ENCODE peak calls at places on chromosome 22, in eight cellular contexts. S, J, Y, W, N, L, O and G are unnamed samples.

GRCh38 chr22:17890245-17890671 is 116.0 kb upstream of the BID start:
- DNase-seq in S (no peak), J (no peak), Y (no peak), W (no peak), N (no peak), L (no peak), O (no peak), G (no peak)

GRCh38 chr22:23692598-23693291 is 1.9 kb downstream of the RGL4 start:
- DNase-seq in S (no peak), J (no peak), Y (no peak), W (no peak), N (no peak), L (peak), O (no peak), G (no peak)

GRCh38 chr22:42959472-42960145 is 55.3 kb downstream of the PACSIN2 start:
- DNase-seq in S (no peak), J (no peak), Y (peak), W (peak), N (peak), L (peak), O (peak), G (peak)

GRCh38 chr22:27372969-27373670 is 428.4 kb downstream of the MN1 start:
- DNase-seq in S (no peak), J (no peak), Y (no peak), W (peak), N (peak), L (no peak), O (peak), G (no peak)

GRCh38 chr22:45541580-45541979 is 38.9 kb downstream of the FBLN1 start:
- DNase-seq in S (no peak), J (no peak), Y (no peak), W (no peak), N (no peak), L (no peak), O (no peak), G (no peak)

GRCh38 chr22:23031795-23032194 is 38.5 kb upstream of the GNAZ start:
- DNase-seq in S (no peak), J (no peak), Y (no peak), W (no peak), N (no peak), L (no peak), O (no peak), G (no peak)

GRCh38 chr22:23720855-23721254 is 30.0 kb downstream of the RGL4 start:
- DNase-seq in S (no peak), J (no peak), Y (no peak), W (no peak), N (no peak), L (no peak), O (no peak), G (no peak)

GRCh38 chr22:17980638-17981051 is 43.7 kb downstream of the MICAL3 start:
- DNase-seq in S (no peak), J (no peak), Y (peak), W (no peak), N (peak), L (no peak), O (no peak), G (no peak)

GRCh38 chr22:34776827-34777226 is 289.1 kb upstream of the ISX start:
- DNase-seq in S (no peak), J (no peak), Y (no peak), W (no peak), N (no peak), L (no peak), O (peak), G (no peak)

GRCh38 chr22:36901411-36902142 is 11.9 kb upstream of the CSF2RB start:
- DNase-seq in S (no peak), J (no peak), Y (no peak), W (no peak), N (no peak), L (no peak), O (no peak), G (no peak)

GRCh38 chr22:44402196-44403111 is 89.7 kb upstream of the SHISAL1 start:
- DNase-seq in S (no peak), J (peak), Y (peak), W (no peak), N (peak), L (peak), O (no peak), G (peak)

GRCh38 chr22:24051568-24051967 is 40.5 kb downstream of the CABIN1 start:
- DNase-seq in S (no peak), J (no peak), Y (no peak), W (no peak), N (no peak), L (no peak), O (no peak), G (no peak)

GRCh38 chr22:26894362-26894761 is 237.0 kb downstream of the MIAT start:
- DNase-seq in S (no peak), J (no peak), Y (no peak), W (no peak), N (no peak), L (no peak), O (peak), G (no peak)

GRCh38 chr22:37313376-37314314 is 31.3 kb downstream of the CYTH4 start:
- DNase-seq in S (no peak), J (no peak), Y (no peak), W (no peak), N (no peak), L (no peak), O (no peak), G (peak)

GRCh38 chr22:30491381-30491780 is 14.1 kb downstream of the SEC14L4 start:
- DNase-seq in S (no peak), J (no peak), Y (no peak), W (no peak), N (no peak), L (no peak), O (no peak), G (no peak)

GRCh38 chr22:34814260-34814659 is 251.7 kb upstream of the ISX start:
- DNase-seq in S (no peak), J (no peak), Y (no peak), W (no peak), N (no peak), L (no peak), O (peak), G (no peak)

GRCh38 chr22:50705851-50706351 is 32.1 kb upstream of the ACR start:
- DNase-seq in S (no peak), J (peak), Y (peak), W (peak), N (no peak), L (peak), O (no peak), G (peak)

GRCh38 chr22:43878079-43878795 is 13.6 kb downstream of the PNPLA5 start:
- DNase-seq in S (no peak), J (peak), Y (no peak), W (no peak), N (peak), L (no peak), O (no peak), G (peak)

GRCh38 chr22:31680764-31681624 is 19.0 kb upstream of the PISD start:
- DNase-seq in S (no peak), J (no peak), Y (peak), W (no peak), N (no peak), L (no peak), O (peak), G (no peak)

GRCh38 chr22:20862540-20862939 is 3.7 kb downstream of the SNAP29 start:
- DNase-seq in S (no peak), J (no peak), Y (no peak), W (no peak), N (no peak), L (no peak), O (no peak), G (no peak)

GRCh38 chr22:20807315-20807752 is 33.4 kb downstream of the SERPIND1 start:
- DNase-seq in S (peak), J (peak), Y (no peak), W (no peak), N (no peak), L (peak), O (peak), G (no peak)

GRCh38 chr22:28179392-28179791 is 260.3 kb upstream of the PITPNB start:
- DNase-seq in S (no peak), J (no peak), Y (no peak), W (no peak), N (no peak), L (no peak), O (no peak), G (no peak)

GRCh38 chr22:28142361-28142801 is 223.3 kb upstream of the PITPNB start:
- DNase-seq in S (no peak), J (no peak), Y (no peak), W (no peak), N (no peak), L (no peak), O (peak), G (no peak)

GRCh38 chr22:41621911-41622179 is 750 bp downstream of the XRCC6 start:
- DNase-seq in S (no peak), J (no peak), Y (no peak), W (no peak), N (no peak), L (no peak), O (no peak), G (no peak)

GRCh38 chr22:50473088-50473487 is 1.7 kb downstream of the SBF1 start:
- DNase-seq in S (peak), J (no peak), Y (no peak), W (peak), N (peak), L (no peak), O (no peak), G (no peak)

GRCh38 chr22:27445876-27446275 is 355.7 kb downstream of the MN1 start:
- DNase-seq in S (no peak), J (no peak), Y (peak), W (no peak), N (no peak), L (no peak), O (no peak), G (no peak)

GRCh38 chr22:37059876-37060449 is 8.4 kb downstream of the KCTD17 start:
- DNase-seq in S (no peak), J (no peak), Y (no peak), W (no peak), N (no peak), L (no peak), O (no peak), G (no peak)

GRCh38 chr22:50733521-50734342 is 4.3 kb upstream of the ACR start:
- DNase-seq in S (no peak), J (peak), Y (peak), W (peak), N (no peak), L (peak), O (peak), G (peak)

GRCh38 chr22:46547883-46548244 is 10.4 kb upstream of the CELSR1 start:
- DNase-seq in S (no peak), J (no peak), Y (peak), W (no peak), N (peak), L (peak), O (peak), G (peak)

GRCh38 chr22:43990044-43990443 is 34.1 kb upstream of the PARVB start:
- DNase-seq in S (no peak), J (no peak), Y (no peak), W (no peak), N (no peak), L (no peak), O (no peak), G (peak)

GRCh38 chr22:24427500-24428164 is at the start of gene ADORA2A:
- DNase-seq in S (no peak), J (no peak), Y (no peak), W (no peak), N (no peak), L (peak), O (no peak), G (peak)

GRCh38 chr22:23402275-23403151 is 177.6 kb downstream of the IGLL1 start:
- DNase-seq in S (peak), J (peak), Y (no peak), W (peak), N (peak), L (peak), O (peak), G (peak)

GRCh38 chr22:46401370-46401769 is 65.9 kb downstream of the TRMU start:
- DNase-seq in S (no peak), J (no peak), Y (no peak), W (no peak), N (no peak), L (no peak), O (no peak), G (no peak)

GRCh38 chr22:26845016-26845728 is 187.8 kb downstream of the MIAT start:
- DNase-seq in S (no peak), J (no peak), Y (no peak), W (no peak), N (peak), L (no peak), O (peak), G (no peak)

GRCh38 chr22:36182056-36182455 is 19.6 kb downstream of the APOL4 start:
- DNase-seq in S (no peak), J (no peak), Y (no peak), W (no peak), N (no peak), L (no peak), O (peak), G (no peak)

GRCh38 chr22:10961043-10961860 is 4566.7 kb upstream of the OR11H1 start:
- DNase-seq in S (no peak), J (no peak), Y (no peak), W (peak), N (no peak), L (no peak), O (no peak), G (no peak)

GRCh38 chr22:35380013-35380412 is 883 bp upstream of the HMOX1 start:
- DNase-seq in S (no peak), J (no peak), Y (no peak), W (no peak), N (no peak), L (no peak), O (no peak), G (no peak)

GRCh38 chr22:48943567-48944432 is 883.9 kb downstream of the BRD1 start:
- DNase-seq in S (no peak), J (peak), Y (no peak), W (no peak), N (peak), L (peak), O (no peak), G (no peak)
- TF ChIP-seq CTCF in S (peak), J (peak), Y (peak), W (no peak), N (peak), L (peak), O (no peak), G (peak)

GRCh38 chr22:19761500-19762314 is 1.1 kb downstream of the TBX1 start:
- DNase-seq in S (no peak), J (no peak), Y (no peak), W (no peak), N (no peak), L (no peak), O (no peak), G (no peak)
- H3K4me3 ChIP-seq in S (no peak), J (no peak), Y (peak), W (no peak), N (no peak), L (no peak), O (no peak), G (no peak)

DNA sequence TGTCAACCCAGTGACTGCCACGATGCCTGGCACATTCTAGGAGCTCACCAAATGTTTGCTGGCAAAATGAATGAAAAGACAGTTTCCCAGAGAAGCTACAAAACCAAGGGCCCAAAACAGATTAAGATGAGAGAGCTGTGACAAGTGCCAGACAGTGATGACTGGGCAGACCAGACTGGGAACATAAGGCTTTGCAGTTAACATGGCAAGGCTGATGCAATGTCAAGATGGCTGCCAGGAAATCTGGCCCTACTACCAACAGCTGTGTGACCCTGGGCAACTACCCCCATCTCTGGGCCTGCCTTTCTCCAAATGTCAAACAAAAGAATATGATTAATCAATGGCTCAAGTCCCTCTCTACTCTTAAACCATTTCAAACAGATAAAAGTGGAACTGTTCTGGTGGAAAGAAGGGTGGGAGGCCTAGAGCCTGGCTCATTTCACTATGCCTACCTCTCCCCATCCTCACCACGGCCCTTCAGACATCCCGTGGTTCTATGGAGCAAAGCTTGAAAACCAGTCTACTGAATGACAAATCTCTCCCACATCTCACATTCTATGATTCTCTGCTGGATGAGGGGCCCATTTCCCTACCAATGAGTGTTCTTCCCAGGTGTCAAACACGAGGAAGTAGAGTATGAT is 12.8 kb downstream of the AP1B1 start:
- DNase-seq in S (no peak), J (no peak), Y (no peak), W (no peak), N (no peak), L (no peak), O (no peak), G (no peak)
- TF ChIP-seq CTCF in S (no peak), J (no peak), Y (no peak), W (no peak), N (no peak), L (no peak), O (no peak), G (no peak)

GRCh38 chr22:49352361-49353169 is 475.1 kb downstream of the BRD1 start:
- DNase-seq in S (no peak), J (peak), Y (no peak), W (no peak), N (no peak), L (no peak), O (no peak), G (no peak)

GRCh38 chr22:49350441-49351121 is 477.1 kb downstream of the BRD1 start:
- DNase-seq in S (no peak), J (peak), Y (no peak), W (no peak), N (no peak), L (no peak), O (no peak), G (no peak)

GRCh38 chr22:49353185-49353584 is 474.5 kb downstream of the BRD1 start:
- DNase-seq in S (no peak), J (no peak), Y (no peak), W (no peak), N (no peak), L (no peak), O (no peak), G (no peak)

GRCh38 chr22:49349841-49350381 is 477.8 kb downstream of the BRD1 start:
- DNase-seq in S (no peak), J (peak), Y (no peak), W (no peak), N (no peak), L (no peak), O (no peak), G (peak)

DNA sequence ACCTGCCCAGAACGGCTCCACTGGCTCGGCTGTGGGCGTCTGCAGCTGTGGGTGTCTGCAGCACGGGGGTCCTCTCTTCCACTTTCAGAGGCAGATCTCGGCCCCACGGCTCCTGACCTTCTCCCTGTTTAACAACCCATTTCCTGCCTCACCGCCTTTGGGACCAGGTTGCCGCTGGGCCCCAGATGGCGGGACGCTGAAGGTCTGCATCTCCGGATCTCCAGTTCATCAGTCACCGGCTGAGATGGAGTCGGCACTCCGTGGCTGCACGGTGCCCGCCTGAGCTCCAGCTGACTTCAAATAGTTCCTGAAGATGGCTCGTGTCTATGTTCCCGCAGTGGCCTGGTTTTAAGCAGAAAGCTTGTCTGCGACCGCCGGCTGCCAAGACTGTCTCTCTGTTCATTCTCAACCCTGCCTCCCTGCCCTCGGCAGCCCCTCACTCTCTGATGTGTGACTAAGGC is 475.9 kb downstream of the BRD1 start:
- DNase-seq in S (no peak), J (no peak), Y (no peak), W (no peak), N (no peak), L (no peak), O (no peak), G (no peak)
- H3K4me3 ChIP-seq in S (no peak), J (no peak), Y (no peak), W (no peak), N (no peak), L (no peak), O (no peak), G (no peak)